ENCODE peak calls at places on chromosome 9, in five cellular contexts. N is activated CD8-positive, alpha-beta T cell treated with anti-CD3 and anti-CD28 coated beads, Interleukin-2, amount 10 ng/mL, durations not matched to agents 7 days and 5 days; M is SHP77; X is Kasumi-1; T is GM06990. Q is an unnamed sample.

GRCh38 chr9:73714294-73714693 is 562.6 kb downstream of the ANXA1 start:
- DNase-seq in N (no peak), M (no peak), X (no peak), T (no peak), Q (no peak)

GRCh38 chr9:78821126-78821822 is 524.3 kb downstream of the PSAT1 start:
- DNase-seq in N (no peak), M (peak), X (peak), T (no peak), Q (peak)

GRCh38 chr9:18359335-18359734 is 114.6 kb upstream of the ADAMTSL1 start:
- DNase-seq in N (no peak), M (no peak), X (no peak), T (no peak), Q (no peak)

GRCh38 chr9:36853233-36853632 is 180.8 kb downstream of the PAX5 start:
- DNase-seq in N (no peak), M (no peak), X (no peak), T (no peak), Q (no peak)

GRCh38 chr9:72661401-72662135 is 140.2 kb downstream of the TMC1 start:
- DNase-seq in N (no peak), M (no peak), X (no peak), T (no peak), Q (no peak)

GRCh38 chr9:128765499-128765898 is 6.2 kb downstream of the ZER1 start:
- DNase-seq in N (no peak), M (no peak), X (no peak), T (no peak), Q (no peak)

GRCh38 chr9:706073-706472 is 135.4 kb upstream of the DMRT1 start:
- DNase-seq in N (no peak), M (no peak), X (no peak), T (no peak), Q (no peak)

GRCh38 chr9:113963017-113963620 is 87.0 kb downstream of the ZNF618 start:
- DNase-seq in N (peak), M (peak), X (peak), T (no peak), Q (peak)

GRCh38 chr9:95626885-95627558 is 110.3 kb upstream of the PTCH1 start:
- DNase-seq in N (peak), M (peak), X (no peak), T (no peak), Q (peak)

GRCh38 chr9:70222354-70222753 is 36.4 kb upstream of the SMC5 start:
- DNase-seq in N (no peak), M (no peak), X (no peak), T (no peak), Q (no peak)

GRCh38 chr9:92721548-92721947 is 43.1 kb downstream of the BICD2 start:
- DNase-seq in N (no peak), M (no peak), X (no peak), T (no peak), Q (no peak)

GRCh38 chr9:125663127-125663526 is 43.9 kb downstream of the MAPKAP1 start:
- DNase-seq in N (no peak), M (no peak), X (peak), T (no peak), Q (peak)

GRCh38 chr9:108473209-108474112 is 382.3 kb downstream of the ACTL7B start:
- DNase-seq in N (no peak), M (no peak), X (no peak), T (no peak), Q (no peak)

GRCh38 chr9:128160603-128160987 is 530 bp downstream of the BBLN start:
- DNase-seq in N (peak), M (no peak), X (no peak), T (no peak), Q (peak)